ENCODE peak calls at places on chromosomes 7 and 10, in nine cellular contexts. D is amniotic epithelial cell, L is RPMI8226, W is hippocampal formation, T is dorsolateral prefrontal cortex, B is neural crest cell, P is M059J, X is cardiac muscle cell, V is epithelial cell of esophagus. F is an unnamed sample.

GRCh38 chr10:69328346-69328687 is 50.0 kb downstream of the HK1 start:
- DNase-seq in D (no peak), L (no peak), W (no peak), T (no peak), B (no peak), P (no peak), X (no peak), V (no peak), F (no peak)

GRCh38 chr7:41436139-41436538 is 266.8 kb downstream of the INHBA start:
- DNase-seq in D (no peak), L (no peak), W (no peak), T (no peak), B (no peak), P (peak; percentile 72), X (no peak), V (peak; percentile 37), F (no peak)

GRCh38 chr10:35294506-35294905 is 41.8 kb upstream of the CCNY start:
- DNase-seq in D (no peak), L (no peak), W (no peak), T (no peak), B (no peak), P (no peak), X (no peak), V (no peak), F (no peak)

GRCh38 chr7:98230746-98231471 is 19.7 kb downstream of the BHLHA15 start:
- DNase-seq in D (no peak), L (no peak), W (no peak), T (no peak), B (no peak), P (no peak), X (no peak), V (no peak), F (no peak)

GRCh38 chr10:104080762-104081161 is 4.9 kb downstream of the COL17A1 start:
- DNase-seq in D (peak; percentile 37), L (no peak), W (no peak), T (no peak), B (no peak), P (peak; percentile 38), X (peak; percentile 45), V (peak; percentile 62), F (no peak)

GRCh38 chr10:125415964-125416363 is 255.6 kb upstream of the CTBP2 start:
- DNase-seq in D (no peak), L (no peak), W (no peak), T (no peak), B (no peak), P (no peak), X (no peak), V (no peak), F (no peak)

GRCh38 chr10:100470367-100470766 is 7.6 kb downstream of the WNT8B start:
- DNase-seq in D (peak; percentile 66), L (no peak), W (no peak), T (no peak), B (no peak), P (peak; percentile 31), X (peak; percentile 44), V (peak; percentile 30), F (no peak)

GRCh38 chr7:150586778-150587152 is 19.6 kb downstream of the GIMAP4 start:
- DNase-seq in D (no peak), L (no peak), W (no peak), T (no peak), B (no peak), P (no peak), X (no peak), V (no peak), F (no peak)

GRCh38 chr10:62665771-62666170 is 138.7 kb upstream of the ADO start:
- DNase-seq in D (no peak), L (no peak), W (peak; percentile 56), T (no peak), B (no peak), P (no peak), X (no peak), V (no peak), F (no peak)

GRCh38 chr10:60820093-60820769 is 42.0 kb downstream of the CDK1 start:
- DNase-seq in D (peak; percentile 43), L (peak; percentile 11), W (no peak), T (no peak), B (no peak), P (peak; percentile 66), X (peak; percentile 66), V (no peak), F (no peak)

GRCh38 chr10:104054430-104054829 is 31.2 kb downstream of the COL17A1 start:
- DNase-seq in D (peak; percentile 40), L (no peak), W (no peak), T (no peak), B (no peak), P (peak; percentile 94), X (no peak), V (peak; percentile 61), F (no peak)

GRCh38 chr7:43583424-43584199 is 704 bp downstream of the STK17A start:
- DNase-seq in D (peak; percentile 32), L (peak; percentile 85), W (peak; percentile 60), T (peak; percentile 70), B (peak; percentile 41), P (peak; percentile 70), X (peak; percentile 55), V (peak; percentile 56), F (peak; percentile 63)

GRCh38 chr10:132303361-132304115 is 4.2 kb downstream of the STK32C start:
- DNase-seq in D (no peak), L (no peak), W (no peak), T (no peak), B (no peak), P (no peak), X (no peak), V (no peak), F (no peak)

GRCh38 chr10:109922976-109923921 is at the start of gene XPNPEP1:
- DNase-seq in D (peak; percentile 74), L (peak; percentile 84), W (peak; percentile 84), T (peak; percentile 90), B (peak; percentile 72), P (peak; percentile 83), X (peak; percentile 89), V (peak; percentile 86), F (peak; percentile 84)

F was measured in CD14-positive monocyte.